ENCODE peak calls at places on chromosomes 4 and X, in nine cellular contexts. Z is HepG2, T is heart right ventricle, M is fibroblast of lung, P is colonic mucosa, K is AG04450, J is psoas muscle, H is cardiac fibroblast, L is astrocyte of the spinal cord. B is an unnamed sample.

GRCh38 chr4:16125571-16126445 is 42.0 kb upstream of the PROM1 start:
- DNase-seq in M (no peak), P (no peak), Z (no peak), J (no peak), T (no peak), L (no peak), K (no peak), H (no peak), B (no peak)

GRCh38 chr4:185370291-185370690 is 25.4 kb downstream of the LRP2BP start:
- DNase-seq in P (no peak), J (no peak), M (no peak), Z (no peak), L (no peak), K (no peak), T (no peak), H (no peak), B (no peak)

GRCh38 chrX:45184211-45184610 is 16.5 kb downstream of the DIPK2B start:
- DNase-seq in T (no peak), J (no peak), P (no peak), Z (no peak), K (no peak), H (no peak), L (no peak), M (no peak), B (no peak)

GRCh38 chrX:131393426-131393825 is 104.3 kb upstream of the IGSF1 start:
- DNase-seq in H (no peak), M (no peak), J (no peak), P (no peak), Z (no peak), L (no peak), K (no peak), T (no peak), B (no peak)

GRCh38 chr4:17376205-17376604 is 135.7 kb downstream of the QDPR start:
- DNase-seq in L (peak), H (peak), P (no peak), K (no peak), T (no peak), M (peak), Z (no peak), J (no peak), B (no peak)

GRCh38 chr4:174490356-174490969 is 31.8 kb downstream of the HPGD start:
- DNase-seq in P (no peak), T (no peak), M (peak), J (no peak), L (peak), Z (no peak), H (peak), K (no peak), B (no peak)

GRCh38 chr4:102760645-102761477 is at the start of gene MANBA:
- DNase-seq in L (peak), T (peak), H (peak), P (peak), M (peak), K (no peak), J (peak), Z (peak), B (peak)

GRCh38 chr4:14233126-14233525 is 605.6 kb upstream of the BOD1L1 start:
- DNase-seq in M (peak), H (no peak), L (peak), K (no peak), J (no peak), T (no peak), P (no peak), Z (no peak), B (no peak)

GRCh38 chr4:99615210-99615834 is 40.7 kb downstream of the MTTP start:
- DNase-seq in M (no peak), L (no peak), T (peak), P (no peak), Z (no peak), J (no peak), H (no peak), K (no peak), B (no peak)

GRCh38 chr4:15037923-15038541 is 35.8 kb downstream of the CPEB2 start:
- DNase-seq in L (no peak), H (no peak), Z (no peak), P (no peak), J (no peak), M (no peak), T (no peak), K (no peak), B (no peak)

GRCh38 chrX:118534716-118535493 is 39.3 kb downstream of the DOCK11 start:
- DNase-seq in P (no peak), J (no peak), H (no peak), L (peak), T (no peak), K (no peak), Z (no peak), M (no peak), B (no peak)

GRCh38 chrX:4182010-4182806 is 468.8 kb upstream of the PRKX start:
- DNase-seq in Z (no peak), M (no peak), L (no peak), J (no peak), T (no peak), K (no peak), H (no peak), P (no peak), B (no peak)

DNA sequence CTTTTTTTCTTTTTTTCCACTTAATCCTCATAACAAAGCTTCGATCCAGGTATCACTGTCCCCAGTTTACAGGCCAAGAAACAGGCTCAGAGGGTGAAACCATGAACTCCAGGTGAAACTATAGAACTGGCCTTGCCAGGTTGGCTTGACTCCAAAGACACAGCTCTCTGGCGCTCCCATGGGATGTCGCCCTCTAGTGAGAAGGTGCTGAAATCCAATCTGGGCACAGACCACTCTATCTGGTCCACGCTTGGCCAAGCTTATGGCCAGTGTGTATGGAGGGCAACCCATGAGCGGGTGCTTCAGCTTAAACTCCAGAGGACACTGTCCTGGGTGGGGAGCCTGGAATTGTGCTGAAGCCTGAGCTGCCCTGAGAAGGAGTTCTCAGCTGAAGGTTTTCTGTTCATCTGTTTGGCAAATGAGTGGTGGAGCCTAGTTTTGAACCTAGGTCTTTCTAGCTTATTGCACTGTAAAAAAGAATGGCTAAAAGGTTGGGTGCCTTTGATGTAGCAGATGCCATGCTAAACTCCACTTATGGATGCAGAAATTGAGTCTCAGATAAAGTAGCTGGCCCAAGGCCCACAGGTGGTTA is 70.5 kb downstream of the SEL1L3 start:
- DNase-seq in L (no peak), H (peak), J (no peak), P (peak), T (no peak), K (no peak), M (no peak), Z (peak), B (no peak)
- TF ChIP-seq CTCF in L (peak), H (peak), J (no peak), P (peak), T (peak), K (peak), M (peak), Z (peak), B (peak)

GRCh38 chrX:70481871-70482270 is 37.2 kb downstream of the DLG3 start:
- DNase-seq in J (no peak), P (no peak), T (no peak), H (no peak), M (no peak), Z (no peak), L (no peak), K (no peak), B (no peak)

GRCh38 chrX:70479197-70479969 is 34.7 kb downstream of the DLG3 start:
- DNase-seq in K (peak), M (peak), Z (peak), T (no peak), J (no peak), H (peak), L (peak), P (no peak), B (no peak)

GRCh38 chrX:70479970-70480659 is 35.5 kb downstream of the DLG3 start:
- DNase-seq in M (peak), Z (no peak), L (no peak), H (peak), J (no peak), T (peak), K (no peak), P (peak), B (no peak)

GRCh38 chrX:70481424-70481823 is 36.8 kb downstream of the DLG3 start:
- DNase-seq in L (no peak), J (no peak), K (no peak), P (no peak), H (peak), M (no peak), T (no peak), Z (no peak), B (no peak)

GRCh38 chrX:70480660-70481018 is 36.0 kb downstream of the DLG3 start:
- DNase-seq in T (peak), J (no peak), K (no peak), P (no peak), M (no peak), L (no peak), Z (no peak), H (no peak), B (no peak)
- H3K4me3 ChIP-seq in T (no peak), J (no peak), K (no peak), P (no peak), M (no peak), L (no peak), Z (no peak), H (no peak), B (no peak)

GRCh38 chr4:138576684-138577083 is 334.5 kb upstream of the SLC7A11 start:
- DNase-seq in Z (peak), T (no peak), M (peak), H (peak), K (peak), P (no peak), L (peak), J (no peak), B (no peak)
- TF ChIP-seq CTCF in Z (peak), T (no peak), M (peak), H (peak), K (peak), P (peak), L (peak), J (no peak), B (peak)

GRCh38 chr4:110516106-110516922 is 40.4 kb downstream of the ENPEP start:
- DNase-seq in P (peak), Z (peak), T (peak), H (peak), L (peak), M (peak), J (peak), K (no peak), B (peak)
- H3K4me3 ChIP-seq in P (peak), Z (peak), T (peak), H (peak), L (peak), M (peak), J (peak), K (peak), B (peak)

GRCh38 chr4:117702353-117702752 is 331.9 kb upstream of the NDST3 start:
- DNase-seq in J (no peak), P (no peak), H (no peak), K (no peak), L (no peak), Z (no peak), M (no peak), T (no peak), B (no peak)

GRCh38 chr4:117699595-117699994 is 334.7 kb upstream of the NDST3 start:
- DNase-seq in Z (no peak), M (no peak), H (no peak), T (no peak), K (no peak), J (no peak), L (no peak), P (no peak), B (no peak)

DNA sequence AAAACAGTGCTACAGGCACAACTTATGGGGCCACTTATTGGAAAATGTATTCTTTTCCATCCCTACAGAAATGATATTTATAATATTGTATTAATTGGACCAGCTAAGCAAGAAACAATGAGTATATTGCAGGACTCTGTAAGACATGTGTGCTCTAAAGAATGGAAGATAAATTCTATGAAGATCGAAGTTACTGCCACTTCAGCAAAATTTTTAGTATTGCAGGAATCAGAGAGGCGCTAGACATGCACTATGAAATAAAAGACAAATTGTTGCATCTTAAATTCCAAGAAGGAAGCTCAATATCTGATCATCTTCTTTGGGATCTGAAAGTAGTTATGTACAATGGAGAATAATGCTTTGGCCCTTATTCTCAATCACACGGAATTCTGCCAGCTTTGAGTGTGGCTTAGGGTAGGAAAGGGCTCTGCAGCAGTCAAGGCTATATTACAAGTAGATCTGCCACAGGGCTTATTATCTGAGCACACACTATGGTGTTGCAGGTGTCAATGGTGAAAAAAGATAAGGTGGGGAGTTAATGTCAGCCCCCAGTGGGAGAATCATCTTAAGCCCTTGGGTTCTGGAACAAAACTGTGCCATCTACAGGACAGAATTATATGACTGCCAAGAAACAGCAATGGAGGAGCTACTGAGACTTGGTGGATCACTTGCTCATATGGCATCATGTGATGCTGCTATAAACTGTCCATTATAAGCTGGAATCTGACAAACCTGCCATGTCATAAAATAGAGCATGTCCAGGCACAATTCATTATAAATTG is 334.0 kb upstream of the NDST3 start:
- DNase-seq in P (no peak), L (no peak), J (no peak), M (no peak), Z (peak), H (no peak), K (no peak), T (no peak), B (no peak)
- TF ChIP-seq CTCF in P (no peak), L (no peak), J (no peak), M (no peak), Z (peak), H (no peak), K (peak), T (no peak), B (peak)

GRCh38 chr4:1170805-1171305 is 1.5 kb downstream of the SPON2 start:
- DNase-seq in Z (no peak), P (no peak), K (no peak), T (no peak), L (no peak), H (no peak), J (no peak), M (no peak), B (no peak)

GRCh38 chr4:1169171-1169671 is 3.2 kb downstream of the SPON2 start:
- DNase-seq in M (no peak), T (no peak), P (no peak), H (no peak), L (no peak), K (no peak), Z (no peak), J (no peak), B (no peak)

GRCh38 chr4:1171306-1172227 is 816 bp downstream of the SPON2 start:
- DNase-seq in K (no peak), M (no peak), T (no peak), J (peak), L (no peak), Z (no peak), P (peak), H (no peak), B (no peak)

GRCh38 chr4:1169691-1170096 is 2.7 kb downstream of the SPON2 start:
- DNase-seq in P (no peak), L (no peak), Z (no peak), K (no peak), H (no peak), J (no peak), T (no peak), M (no peak), B (no peak)

GRCh38 chr4:1170156-1170804 is 2.1 kb downstream of the SPON2 start:
- DNase-seq in T (no peak), H (no peak), Z (no peak), J (no peak), M (no peak), P (no peak), L (no peak), K (no peak), B (no peak)
- H3K4me3 ChIP-seq in T (peak), H (no peak), Z (no peak), J (no peak), M (peak), P (peak), L (no peak), K (peak), B (no peak)

GRCh38 chr4:168318266-168318895 is at the start of gene DDX60:
- DNase-seq in J (peak), L (peak), Z (peak), M (peak), P (peak), H (peak), T (peak), K (peak), B (peak)
- TF ChIP-seq CTCF in J (peak), L (peak), Z (peak), M (peak), P (no peak), H (peak), T (peak), K (peak), B (peak)

GRCh38 chr4:42653606-42654560 is 3.0 kb downstream of the ATP8A1 start:
- DNase-seq in L (peak), H (no peak), Z (no peak), M (no peak), J (no peak), P (no peak), K (no peak), T (no peak), B (no peak)

GRCh38 chr4:42655248-42655647 is 1.7 kb downstream of the ATP8A1 start:
- DNase-seq in H (no peak), L (no peak), T (no peak), M (no peak), K (no peak), J (no peak), Z (no peak), P (no peak), B (no peak)

GRCh38 chr4:42656736-42656985 is 244 bp downstream of the ATP8A1 start:
- DNase-seq in K (no peak), Z (no peak), P (no peak), M (no peak), L (peak), T (no peak), H (no peak), J (no peak), B (no peak)

GRCh38 chr4:42655921-42656735 is 777 bp downstream of the ATP8A1 start:
- DNase-seq in Z (peak), L (peak), H (no peak), K (no peak), P (peak), T (peak), J (peak), M (no peak), B (no peak)

DNA sequence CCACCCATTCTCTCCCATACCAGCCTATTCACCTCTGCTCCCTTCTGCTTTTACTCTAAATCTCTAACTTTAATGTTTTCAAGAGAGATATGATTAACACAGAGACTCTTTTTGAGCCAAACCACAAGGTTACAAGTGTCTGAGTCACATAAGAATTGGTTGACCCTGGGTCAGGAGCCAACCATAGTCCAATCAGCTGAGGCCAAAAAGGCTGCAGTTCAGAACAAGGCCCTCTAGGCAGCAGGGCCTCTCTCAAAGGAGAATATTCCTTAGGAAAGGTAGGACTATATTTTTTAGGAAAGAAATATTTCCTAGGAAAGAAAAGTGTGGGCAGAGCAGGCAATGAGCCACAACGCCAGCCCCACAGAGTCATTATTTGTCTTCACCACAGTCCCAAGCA is 2.3 kb downstream of the ATP8A1 start:
- DNase-seq in H (peak), T (no peak), Z (peak), P (no peak), J (peak), M (peak), L (peak), K (peak), B (no peak)
- H3K4me3 ChIP-seq in H (no peak), T (no peak), Z (no peak), P (no peak), J (peak), M (no peak), L (no peak), K (no peak), B (peak)

B was measured in GM12864.